ENCODE peak calls at places on chromosomes 3 and 15, in nine cellular contexts. S, E, L, O, Z, U, T, B and R are unnamed samples.

GRCh38 chr3:169146112-169146665 is 517.3 kb downstream of the MECOM start:
- DNase-seq in S (peak), E (no peak), L (peak), O (peak), Z (peak), U (peak), T (peak), B (peak), R (no peak)

GRCh38 chr3:192915306-192915705 is 2.4 kb downstream of the MB21D2 start:
- DNase-seq in S (no peak), E (no peak), L (peak), O (peak), Z (no peak), U (no peak), T (no peak), B (peak), R (no peak)

GRCh38 chr3:48655586-48655985 is 7.1 kb downstream of the CELSR3 start:
- DNase-seq in S (no peak), E (no peak), L (no peak), O (no peak), Z (no peak), U (no peak), T (no peak), B (no peak), R (no peak)

GRCh38 chr3:186772886-186773417 is 10.4 kb upstream of the EIF4A2 start:
- DNase-seq in S (peak), E (peak), L (no peak), O (peak), Z (peak), U (peak), T (peak), B (peak), R (no peak)

GRCh38 chr3:54122046-54122801 is at the start of gene CACNA2D3:
- DNase-seq in S (no peak), E (no peak), L (no peak), O (peak), Z (peak), U (no peak), T (peak), B (peak), R (no peak)

GRCh38 chr15:89506026-89506686 is 9.8 kb upstream of the RHCG start:
- DNase-seq in S (no peak), E (no peak), L (no peak), O (no peak), Z (no peak), U (peak), T (no peak), B (no peak), R (no peak)

GRCh38 chr3:49469876-49470713 is at the start of gene DAG1:
- DNase-seq in S (peak), E (peak), L (peak), O (peak), Z (peak), U (peak), T (peak), B (peak), R (peak)

GRCh38 chr15:76168237-76168984 is 108.6 kb downstream of the TMEM266 start:
- DNase-seq in S (no peak), E (no peak), L (no peak), O (no peak), Z (no peak), U (no peak), T (no peak), B (no peak), R (no peak)

GRCh38 chr3:108489776-108490175 is 20.6 kb downstream of the MYH15 start:
- DNase-seq in S (no peak), E (no peak), L (peak), O (peak), Z (no peak), U (no peak), T (no peak), B (peak), R (no peak)

GRCh38 chr3:184345678-184346144 is 8.3 kb downstream of the FAM131A start:
- DNase-seq in S (peak), E (no peak), L (peak), O (peak), Z (peak), U (no peak), T (peak), B (peak), R (no peak)

GRCh38 chr15:29778382-29778781 is 43.9 kb downstream of the TJP1 start:
- DNase-seq in S (no peak), E (no peak), L (no peak), O (no peak), Z (no peak), U (no peak), T (no peak), B (no peak), R (no peak)

GRCh38 chr15:74840851-74841760 is 1.9 kb downstream of the ULK3 start:
- DNase-seq in S (no peak), E (no peak), L (no peak), O (no peak), Z (no peak), U (no peak), T (no peak), B (no peak), R (no peak)

GRCh38 chr3:152402698-152403456 is 134.1 kb downstream of the MBNL1 start:
- DNase-seq in S (no peak), E (no peak), L (no peak), O (no peak), Z (no peak), U (no peak), T (no peak), B (peak), R (no peak)

GRCh38 chr15:95840004-95840403 is 490.5 kb upstream of the NR2F2 start:
- DNase-seq in S (no peak), E (peak), L (no peak), O (no peak), Z (peak), U (peak), T (peak), B (peak), R (no peak)

GRCh38 chr15:74754593-74755215 is 6.1 kb downstream of the CYP1A2 start:
- DNase-seq in S (no peak), E (no peak), L (no peak), O (no peak), Z (no peak), U (no peak), T (no peak), B (no peak), R (no peak)

GRCh38 chr3:160735801-160736200 is 20.2 kb upstream of the PPM1L start:
- DNase-seq in S (no peak), E (no peak), L (no peak), O (no peak), Z (no peak), U (no peak), T (no peak), B (no peak), R (no peak)

GRCh38 chr3:72093270-72093669 is 308.3 kb upstream of the PROK2 start:
- DNase-seq in S (no peak), E (no peak), L (no peak), O (no peak), Z (no peak), U (no peak), T (no peak), B (no peak), R (no peak)

GRCh38 chr3:37111199-37111598 is 63.2 kb downstream of the LRRFIP2 start:
- DNase-seq in S (no peak), E (no peak), L (no peak), O (no peak), Z (no peak), U (no peak), T (no peak), B (no peak), R (no peak)
- H3K27ac ChIP-seq in S (no peak), E (no peak), L (no peak), O (no peak), Z (no peak), U (no peak), T (no peak), B (no peak), R (no peak)

GRCh38 chr15:32148833-32149555 is 118.7 kb downstream of the CHRNA7 start:
- DNase-seq in S (no peak), E (no peak), L (no peak), O (no peak), Z (no peak), U (no peak), T (no peak), B (no peak), R (no peak)
- H3K27ac ChIP-seq in S (no peak), E (no peak), L (no peak), O (no peak), Z (no peak), U (no peak), T (no peak), B (no peak), R (no peak)

DNA sequence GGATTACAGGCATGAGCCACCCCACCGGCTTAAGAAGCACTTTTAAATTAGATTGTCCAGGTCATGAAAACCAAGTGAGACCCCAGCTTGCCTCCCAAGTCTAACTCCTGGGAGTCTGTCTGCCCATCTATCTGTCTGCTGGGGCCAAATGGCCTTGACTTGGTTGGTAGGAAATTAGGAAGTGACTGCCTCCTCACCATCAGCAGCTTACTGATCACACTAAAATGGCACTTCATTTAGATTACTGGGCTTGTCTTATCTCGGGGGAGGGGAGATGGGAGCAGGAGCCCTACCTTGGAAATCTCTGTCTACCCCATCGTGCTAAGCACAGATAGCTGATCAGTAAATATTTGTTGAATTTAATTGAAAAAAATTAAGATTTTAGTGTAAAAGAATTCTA is 5.6 kb upstream of the LRRC2 start:
- DNase-seq in S (no peak), E (no peak), L (no peak), O (no peak), Z (no peak), U (no peak), T (no peak), B (no peak), R (no peak)
- H3K27ac ChIP-seq in S (no peak), E (no peak), L (no peak), O (no peak), Z (no peak), U (no peak), T (no peak), B (no peak), R (no peak)

GRCh38 chr3:12181806-12182205 is 23.1 kb upstream of the TIMP4 start:
- DNase-seq in S (no peak), E (no peak), L (no peak), O (no peak), Z (no peak), U (no peak), T (no peak), B (no peak), R (no peak)
- H3K27ac ChIP-seq in S (no peak), E (no peak), L (no peak), O (no peak), Z (no peak), U (no peak), T (no peak), B (no peak), R (no peak)

GRCh38 chr15:49718846-49719245 is 98.0 kb downstream of the DTWD1 start:
- DNase-seq in S (no peak), E (no peak), L (no peak), O (no peak), Z (no peak), U (no peak), T (no peak), B (no peak), R (no peak)
- H3K27ac ChIP-seq in S (peak), E (peak), L (no peak), O (no peak), Z (peak), U (peak), T (peak), B (no peak), R (no peak)

DNA sequence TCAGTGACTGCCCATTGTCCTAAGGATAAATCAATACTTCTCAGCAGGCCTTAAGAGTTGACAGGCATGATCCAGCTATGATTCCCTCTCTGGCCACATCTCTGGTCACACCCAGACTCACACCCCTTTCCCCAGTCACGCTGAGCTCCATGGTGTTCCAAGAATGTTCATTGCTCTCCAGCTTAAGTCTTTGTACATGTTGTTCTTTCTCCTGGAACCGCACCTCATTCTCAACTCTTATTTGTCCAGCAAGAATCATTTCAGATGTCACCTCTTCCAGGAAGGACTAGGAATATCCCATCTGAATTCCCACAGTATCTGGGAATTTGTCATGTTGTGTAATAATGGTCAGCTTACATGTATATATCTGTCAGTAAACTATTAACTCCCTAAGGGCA is 118.3 kb upstream of the GALNT15 start:
- DNase-seq in S (no peak), E (no peak), L (no peak), O (no peak), Z (no peak), U (no peak), T (no peak), B (peak), R (no peak)
- H3K27ac ChIP-seq in S (no peak), E (peak), L (no peak), O (no peak), Z (peak), U (peak), T (no peak), B (no peak), R (peak)

GRCh38 chr3:112327371-112327951 is 5.5 kb upstream of the CD200 start:
- DNase-seq in S (no peak), E (no peak), L (peak), O (no peak), Z (no peak), U (no peak), T (no peak), B (peak), R (peak)

GRCh38 chr3:112319516-112320276 is 13.3 kb upstream of the CD200 start:
- DNase-seq in S (no peak), E (no peak), L (no peak), O (no peak), Z (no peak), U (no peak), T (no peak), B (peak), R (no peak)

GRCh38 chr3:112320698-112321097 is 12.3 kb upstream of the CD200 start:
- DNase-seq in S (no peak), E (no peak), L (no peak), O (no peak), Z (no peak), U (no peak), T (no peak), B (no peak), R (no peak)

GRCh38 chr3:112321867-112322652 is 10.9 kb upstream of the CD200 start:
- DNase-seq in S (no peak), E (no peak), L (no peak), O (no peak), Z (no peak), U (no peak), T (no peak), B (no peak), R (no peak)
- H3K27ac ChIP-seq in S (no peak), E (no peak), L (no peak), O (peak), Z (no peak), U (no peak), T (no peak), B (no peak), R (no peak)

DNA sequence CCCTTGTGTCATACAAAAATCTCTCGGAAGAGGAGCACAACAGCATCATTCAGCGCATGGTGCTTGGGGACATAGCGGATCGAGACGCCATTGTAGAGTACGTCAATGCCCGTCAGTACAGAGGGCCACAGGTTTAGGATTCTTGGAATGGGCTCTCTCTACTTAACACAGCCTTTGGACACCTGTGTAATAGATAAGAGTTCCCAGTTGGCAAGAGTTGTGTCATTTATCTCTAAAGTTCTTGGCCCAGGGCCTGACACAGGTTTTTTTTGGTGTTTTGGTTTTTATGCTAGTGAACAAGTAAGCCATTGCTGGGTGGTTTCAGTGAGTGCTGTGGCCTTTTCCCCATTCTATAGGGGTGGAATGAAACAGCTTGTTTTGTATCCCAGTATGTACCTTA is 54.1 kb downstream of the SNRK start:
- DNase-seq in S (no peak), E (no peak), L (no peak), O (no peak), Z (no peak), U (no peak), T (no peak), B (no peak), R (no peak)
- H3K27ac ChIP-seq in S (no peak), E (no peak), L (no peak), O (no peak), Z (no peak), U (no peak), T (no peak), B (no peak), R (no peak)

DNA sequence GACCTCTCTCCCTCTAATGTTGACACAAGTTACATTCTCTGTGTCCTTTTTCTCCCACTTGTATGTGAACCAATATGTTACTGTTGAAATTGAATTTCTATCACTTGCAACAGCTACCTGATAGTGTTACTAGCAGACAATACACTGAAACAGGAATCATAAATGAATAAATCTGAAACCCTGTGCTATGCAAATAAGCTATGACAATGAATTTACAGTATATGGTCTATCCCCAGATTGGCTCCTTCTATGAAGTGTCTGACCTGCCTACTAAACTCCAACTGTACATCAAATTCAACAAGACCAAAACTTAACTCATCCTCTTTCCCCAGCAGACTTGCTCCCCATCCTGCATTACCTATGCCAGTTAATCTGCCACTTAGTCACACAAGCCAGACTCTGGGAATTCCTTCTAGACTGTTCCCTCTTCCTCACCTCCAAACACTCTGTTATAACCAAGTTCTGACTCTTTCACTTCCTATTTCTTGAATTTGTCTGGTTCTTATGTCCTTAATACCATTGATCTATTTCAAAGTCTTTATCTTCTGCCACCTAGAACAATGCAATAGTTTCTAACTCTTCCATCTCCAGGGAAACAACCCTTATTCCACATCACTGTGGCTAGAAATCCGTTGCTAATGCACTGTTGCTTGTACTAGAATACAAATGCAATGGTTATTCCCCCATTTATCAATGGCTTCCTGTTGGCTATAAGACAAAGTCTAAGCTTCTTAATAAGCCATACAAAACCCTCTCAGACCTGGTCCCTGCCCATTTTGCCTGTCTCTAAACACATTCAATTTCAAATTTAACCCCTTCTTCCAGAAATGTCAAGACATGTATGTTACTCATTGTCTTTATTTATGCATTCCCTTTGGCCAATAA is 13.4 kb upstream of the ZNF639 start:
- DNase-seq in S (no peak), E (no peak), L (no peak), O (no peak), Z (no peak), U (no peak), T (no peak), B (no peak), R (no peak)
- H3K27ac ChIP-seq in S (no peak), E (no peak), L (no peak), O (no peak), Z (no peak), U (no peak), T (no peak), B (no peak), R (no peak)

GRCh38 chr3:58021962-58022361 is 13.7 kb downstream of the FLNB start:
- DNase-seq in S (no peak), E (no peak), L (no peak), O (no peak), Z (no peak), U (no peak), T (no peak), B (no peak), R (no peak)

GRCh38 chr3:58020740-58021071 is 12.5 kb downstream of the FLNB start:
- DNase-seq in S (no peak), E (no peak), L (no peak), O (no peak), Z (no peak), U (no peak), T (no peak), B (no peak), R (no peak)

GRCh38 chr3:58021072-58021959 is 13.1 kb downstream of the FLNB start:
- DNase-seq in S (no peak), E (no peak), L (peak), O (peak), Z (peak), U (no peak), T (no peak), B (no peak), R (no peak)

GRCh38 chr3:58018892-58019291 is 10.7 kb downstream of the FLNB start:
- DNase-seq in S (no peak), E (no peak), L (no peak), O (no peak), Z (no peak), U (no peak), T (no peak), B (no peak), R (no peak)

GRCh38 chr3:58019343-58019742 is 11.1 kb downstream of the FLNB start:
- DNase-seq in S (no peak), E (no peak), L (no peak), O (no peak), Z (no peak), U (no peak), T (no peak), B (no peak), R (no peak)
- H3K27ac ChIP-seq in S (no peak), E (peak), L (peak), O (no peak), Z (peak), U (no peak), T (no peak), B (no peak), R (peak)